ENCODE peak calls at places on chromosomes 7 and 10, in ten cellular contexts. G is CD8-positive, alpha-beta memory T cell; S is BE2C; A is skeletal muscle cell; L is NCI-H460; J is cardiac muscle cell; W is stimulated activated CD8-positive, alpha-beta memory T cell treated with anti-CD3 and anti-CD28 coated beads, Interleukin-7, amount 100 ng/mL, for 48 hours; P is foreskin fibroblast; E is stimulated activated CD4-positive, alpha-beta T cell treated with anti-CD3 and anti-CD28 coated beads, Interleukin-2, amount 100 ng/mL, for 48 hours; U is T follicular helper cell. X is an unnamed sample.

GRCh38 chr10:14692344-14693199 is 82.1 kb downstream of the FAM107B start:
- DNase-seq in L (no peak), W (no peak), E (no peak), P (no peak), J (no peak), A (no peak), S (no peak), G (no peak), U (no peak), X (no peak)

GRCh38 chr7:21198929-21199328 is 229.0 kb upstream of the SP4 start:
- DNase-seq in W (no peak), E (no peak), P (no peak), J (no peak), L (no peak), U (no peak), G (no peak), S (no peak), A (no peak), X (no peak)

GRCh38 chr7:5636914-5637313 is 144.5 kb downstream of the RNF216 start:
- DNase-seq in S (no peak), G (no peak), E (no peak), J (peak; percentile 93), A (peak; percentile 89), W (no peak), P (peak; percentile 91), U (no peak), L (no peak), X (no peak)

GRCh38 chr7:44058759-44059218 is 6.6 kb downstream of the PGAM2 start:
- DNase-seq in J (no peak), S (peak; percentile 4), E (no peak), G (no peak), P (no peak), W (no peak), U (no peak), A (no peak), L (no peak), X (no peak)

GRCh38 chr7:48321319-48322010 is 150.2 kb downstream of the ABCA13 start:
- DNase-seq in W (no peak), J (no peak), P (no peak), E (no peak), U (no peak), G (no peak), L (no peak), S (no peak), A (no peak), X (no peak)

GRCh38 chr10:122240401-122240800 is 30.7 kb upstream of the BTBD16 start:
- DNase-seq in G (no peak), S (no peak), J (no peak), P (no peak), A (no peak), U (no peak), L (no peak), W (no peak), E (no peak), X (no peak)

GRCh38 chr10:66629976-66630375 is 295.9 kb upstream of the LRRTM3 start:
- DNase-seq in S (no peak), E (no peak), G (no peak), W (no peak), A (peak; percentile 18), U (no peak), P (no peak), J (no peak), L (no peak), X (no peak)

GRCh38 chr10:12635127-12635541 is 285.8 kb downstream of the CAMK1D start:
- DNase-seq in P (no peak), G (no peak), E (no peak), W (no peak), S (no peak), U (no peak), L (no peak), A (no peak), J (no peak), X (no peak)

GRCh38 chr10:30037620-30038336 is 21.6 kb downstream of the JCAD start:
- DNase-seq in L (no peak), J (no peak), E (no peak), W (no peak), A (no peak), P (no peak), U (no peak), S (no peak), G (no peak), X (no peak)

GRCh38 chr10:109899578-109900355 is 23.5 kb downstream of the XPNPEP1 start:
- DNase-seq in S (no peak), P (no peak), E (no peak), W (no peak), G (no peak), U (no peak), A (peak; percentile 64), L (no peak), J (peak; percentile 81), X (no peak)

GRCh38 chr7:118627467-118627866 is 403.0 kb downstream of the ANKRD7 start:
- DNase-seq in S (no peak), W (no peak), J (no peak), L (no peak), A (no peak), G (no peak), U (no peak), E (no peak), P (no peak), X (no peak)

GRCh38 chr7:111903797-111904196 is 302.4 kb downstream of the DOCK4 start:
- DNase-seq in P (no peak), U (no peak), J (no peak), A (no peak), S (no peak), E (no peak), L (no peak), W (no peak), G (no peak), X (no peak)

GRCh38 chr10:26410356-26410755 is 27.8 kb upstream of the APBB1IP start:
- DNase-seq in U (no peak), J (no peak), A (no peak), G (no peak), E (no peak), L (no peak), P (no peak), W (no peak), S (no peak), X (no peak)

GRCh38 chr10:86400705-86401587 is 34.4 kb upstream of the GRID1 start:
- DNase-seq in J (peak; percentile 42), U (peak; percentile 73), S (no peak), G (peak; percentile 55), P (peak; percentile 28), W (peak; percentile 39), L (peak; percentile 24), E (peak; percentile 69), A (no peak), X (no peak)

X was measured in NCI-H774.